ENCODE peak calls at places on chromosomes 11 and 22, in seven cellular contexts. U, H, B, W, A, J and I are unnamed samples.

GRCh38 chr11:35216962-35217667 is 78.1 kb downstream of the CD44 start:
- DNase-seq in B (peak; percentile 17), H (no peak), W (no peak), J (peak; percentile 37), A (no peak), U (no peak), I (no peak)

GRCh38 chr11:134795017-134795416 is 383.0 kb upstream of the B3GAT1 start:
- DNase-seq in W (no peak), H (no peak), B (no peak), J (no peak), A (no peak), U (no peak), I (no peak)

GRCh38 chr22:46580940-46581579 is 39.1 kb upstream of the GRAMD4 start:
- DNase-seq in U (no peak), W (no peak), H (no peak), J (no peak), B (no peak), A (no peak), I (no peak)

GRCh38 chr11:64357446-64357845 is 1.5 kb upstream of the RPS6KA4 start:
- DNase-seq in W (no peak), H (no peak), J (no peak), B (no peak), U (no peak), A (no peak), I (no peak)

GRCh38 chr11:81000334-81001100 is 1559.7 kb upstream of the TENM4 start:
- DNase-seq in J (no peak), U (no peak), H (no peak), B (no peak), W (no peak), A (no peak), I (no peak)

GRCh38 chr22:38420734-38421133 is 34.3 kb downstream of the KCNJ4 start:
- DNase-seq in J (no peak), A (no peak), B (no peak), U (no peak), H (no peak), W (no peak), I (no peak)

GRCh38 chr22:31944700-31945477 is 554 bp downstream of the YWHAH start:
- DNase-seq in H (no peak), J (no peak), A (peak; percentile 58), W (peak; percentile 14), U (no peak), B (no peak), I (peak; percentile 20)

GRCh38 chr11:79050784-79051183 is 390.0 kb downstream of the TENM4 start:
- DNase-seq in W (no peak), A (no peak), J (no peak), B (no peak), U (peak; percentile 89), H (no peak), I (no peak)

GRCh38 chr22:42877597-42878340 is 20.7 kb upstream of the ARFGAP3 start:
- DNase-seq in B (no peak), J (no peak), W (no peak), U (no peak), A (no peak), H (no peak), I (no peak)

GRCh38 chr22:23574877-23575276 is 5.2 kb downstream of the IGLL1 start:
- DNase-seq in A (no peak), J (no peak), U (no peak), B (no peak), H (no peak), W (no peak), I (no peak)

GRCh38 chr11:15055620-15056356 is 17.6 kb upstream of the CALCB start:
- DNase-seq in H (no peak), B (no peak), U (no peak), W (no peak), A (no peak), J (no peak), I (no peak)

GRCh38 chr11:76577199-76577920 is 93.2 kb downstream of the LRRC32 start:
- DNase-seq in U (peak; percentile 77), W (no peak), H (peak; percentile 58), B (no peak), A (peak; percentile 54), J (peak; percentile 97), I (peak; percentile 92)

GRCh38 chr22:50282361-50283144 is 12.4 kb upstream of the MAPK11 start:
- DNase-seq in H (peak; percentile 69), J (peak; percentile 93), U (peak; percentile 77), W (no peak), B (no peak), A (peak; percentile 93), I (peak; percentile 87)

GRCh38 chr11:35802221-35802620 is 139.6 kb downstream of the TRIM44 start:
- DNase-seq in W (no peak), H (no peak), A (no peak), U (no peak), J (no peak), B (no peak), I (no peak)

GRCh38 chr11:14270690-14271542 is 88.1 kb downstream of the RRAS2 start:
- DNase-seq in B (no peak), W (no peak), H (no peak), A (no peak), U (no peak), J (no peak), I (no peak)

GRCh38 chr11:34044664-34045485 is 6.7 kb upstream of the CAPRIN1 start:
- DNase-seq in A (peak; percentile 49), H (peak; percentile 76), B (peak; percentile 39), J (peak; percentile 86), U (peak; percentile 82), W (no peak), I (peak; percentile 74)

GRCh38 chr11:494761-495536 is 12.1 kb downstream of the RNH1 start:
- DNase-seq in A (no peak), W (no peak), J (no peak), H (no peak), B (no peak), U (no peak), I (no peak)

GRCh38 chr11:7673724-7674434 is 579 bp upstream of the CYB5R2 start:
- DNase-seq in J (no peak), A (peak; percentile 66), H (no peak), U (no peak), W (no peak), B (no peak), I (no peak)